ENCODE peak calls at places on chromosomes 7 and 10, in six cellular contexts. One of them, this sample, is unnamed.

GRCh38 chr10:32413513-32413912 is 32.4 kb upstream of the CCDC7 start:
- DNase-seq in HEK293T: no peak
- DNase-seq in CD4-positive, alpha-beta T cell: peak
- DNase-seq in endothelial cell: no peak
- DNase-seq in NCI-H69: no peak
- DNase-seq in HCEC 1CT: peak
- DNase-seq in this sample: no peak

GRCh38 chr10:28946479-28946878 is 269.2 kb downstream of the BAMBI start:
- DNase-seq in HEK293T: no peak
- DNase-seq in CD4-positive, alpha-beta T cell: no peak
- DNase-seq in endothelial cell: no peak
- DNase-seq in NCI-H69: no peak
- DNase-seq in HCEC 1CT: peak
- DNase-seq in this sample: no peak

GRCh38 chr7:22663319-22663718 is 63.7 kb upstream of the IL6 start:
- DNase-seq in HEK293T: no peak
- DNase-seq in CD4-positive, alpha-beta T cell: no peak
- DNase-seq in endothelial cell: no peak
- DNase-seq in NCI-H69: no peak
- DNase-seq in HCEC 1CT: peak
- DNase-seq in this sample: no peak

GRCh38 chr7:44104880-44105771 is 981 bp downstream of the AEBP1 start:
- DNase-seq in HEK293T: no peak
- DNase-seq in CD4-positive, alpha-beta T cell: no peak
- DNase-seq in endothelial cell: no peak
- DNase-seq in NCI-H69: peak
- DNase-seq in HCEC 1CT: peak
- DNase-seq in this sample: no peak

GRCh38 chr10:70479161-70479531 is 579 bp downstream of the PALD1 start:
- DNase-seq in HEK293T: peak
- DNase-seq in CD4-positive, alpha-beta T cell: no peak
- DNase-seq in endothelial cell: no peak
- DNase-seq in NCI-H69: no peak
- DNase-seq in HCEC 1CT: no peak
- DNase-seq in this sample: no peak

GRCh38 chr10:102652170-102652926 is 8.1 kb downstream of the TRIM8 start:
- DNase-seq in HEK293T: no peak
- DNase-seq in CD4-positive, alpha-beta T cell: no peak
- DNase-seq in endothelial cell: no peak
- DNase-seq in NCI-H69: no peak
- DNase-seq in HCEC 1CT: no peak
- DNase-seq in this sample: no peak

GRCh38 chr10:15427836-15428414 is 56.8 kb upstream of the FAM171A1 start:
- DNase-seq in HEK293T: no peak
- DNase-seq in CD4-positive, alpha-beta T cell: no peak
- DNase-seq in endothelial cell: no peak
- DNase-seq in NCI-H69: peak
- DNase-seq in HCEC 1CT: peak
- DNase-seq in this sample: no peak

GRCh38 chr7:610531-611280 is 91.1 kb upstream of the PDGFA start:
- DNase-seq in HEK293T: no peak
- DNase-seq in CD4-positive, alpha-beta T cell: no peak
- DNase-seq in endothelial cell: peak
- DNase-seq in NCI-H69: no peak
- DNase-seq in HCEC 1CT: no peak
- DNase-seq in this sample: no peak

GRCh38 chr10:60848126-60848525 is 69.8 kb downstream of the CDK1 start:
- DNase-seq in HEK293T: no peak
- DNase-seq in CD4-positive, alpha-beta T cell: no peak
- DNase-seq in endothelial cell: no peak
- DNase-seq in NCI-H69: peak
- DNase-seq in HCEC 1CT: peak
- DNase-seq in this sample: no peak

GRCh38 chr10:77756319-77757232 is 119.0 kb upstream of the KCNMA1 start:
- DNase-seq in HEK293T: peak
- DNase-seq in CD4-positive, alpha-beta T cell: no peak
- DNase-seq in endothelial cell: peak
- DNase-seq in NCI-H69: peak
- DNase-seq in HCEC 1CT: peak
- DNase-seq in this sample: peak

GRCh38 chr7:964401-965231 is 10.1 kb upstream of the ADAP1 start:
- DNase-seq in HEK293T: peak
- DNase-seq in CD4-positive, alpha-beta T cell: no peak
- DNase-seq in endothelial cell: no peak
- DNase-seq in NCI-H69: peak
- DNase-seq in HCEC 1CT: peak
- DNase-seq in this sample: no peak

GRCh38 chr7:49848211-49848841 is 74.9 kb downstream of the VWC2 start:
- DNase-seq in HEK293T: no peak
- DNase-seq in CD4-positive, alpha-beta T cell: no peak
- DNase-seq in endothelial cell: no peak
- DNase-seq in NCI-H69: no peak
- DNase-seq in HCEC 1CT: no peak
- DNase-seq in this sample: no peak

GRCh38 chr10:13144814-13145213 is 16.5 kb upstream of the MCM10 start:
- DNase-seq in HEK293T: no peak
- DNase-seq in CD4-positive, alpha-beta T cell: no peak
- DNase-seq in endothelial cell: no peak
- DNase-seq in NCI-H69: no peak
- DNase-seq in HCEC 1CT: no peak
- DNase-seq in this sample: no peak

GRCh38 chr10:80952436-80952835 is 414.7 kb downstream of the SH2D4B start:
- DNase-seq in HEK293T: no peak
- DNase-seq in CD4-positive, alpha-beta T cell: no peak
- DNase-seq in endothelial cell: no peak
- DNase-seq in NCI-H69: no peak
- DNase-seq in HCEC 1CT: no peak
- DNase-seq in this sample: no peak

GRCh38 chr10:95422196-95422595 is 131.4 kb upstream of the PDLIM1 start:
- DNase-seq in HEK293T: no peak
- DNase-seq in CD4-positive, alpha-beta T cell: no peak
- DNase-seq in endothelial cell: no peak
- DNase-seq in NCI-H69: no peak
- DNase-seq in HCEC 1CT: no peak
- DNase-seq in this sample: no peak

GRCh38 chr10:115093776-115094361 is 704 bp downstream of the ATRNL1 start:
- DNase-seq in HEK293T: peak
- DNase-seq in CD4-positive, alpha-beta T cell: no peak
- DNase-seq in endothelial cell: no peak
- DNase-seq in NCI-H69: peak
- DNase-seq in HCEC 1CT: no peak
- DNase-seq in this sample: peak

GRCh38 chr10:62278461-62278910 is 9.8 kb upstream of the RTKN2 start:
- DNase-seq in HEK293T: no peak
- DNase-seq in CD4-positive, alpha-beta T cell: no peak
- DNase-seq in endothelial cell: no peak
- DNase-seq in NCI-H69: no peak
- DNase-seq in HCEC 1CT: peak
- DNase-seq in this sample: no peak

GRCh38 chr10:34702982-34703381 is 112.1 kb downstream of the PARD3 start:
- DNase-seq in HEK293T: no peak
- DNase-seq in CD4-positive, alpha-beta T cell: no peak
- DNase-seq in endothelial cell: no peak
- DNase-seq in NCI-H69: no peak
- DNase-seq in HCEC 1CT: no peak
- DNase-seq in this sample: no peak